ENCODE peak calls at places on chromosomes 1 and 21, in six cellular contexts. One of them, this sample, is unnamed.

GRCh38 chr21:37863842-37864241 is 52.4 kb downstream of the KCNJ6 start:
- DNase-seq in left lung: peak; percentile 62
- DNase-seq in fibroblast of lung: peak; percentile 87
- DNase-seq in hepatocyte: peak; percentile 43
- DNase-seq in OCI-LY7: no peak
- DNase-seq in pancreas: no peak
- DNase-seq in this sample: no peak

GRCh38 chr1:76075877-76076276 is 1.3 kb downstream of the ST6GALNAC3 start:
- DNase-seq in left lung: no peak
- DNase-seq in fibroblast of lung: peak; percentile 68
- DNase-seq in hepatocyte: no peak
- DNase-seq in OCI-LY7: peak; percentile 16
- DNase-seq in pancreas: no peak
- DNase-seq in this sample: no peak

GRCh38 chr1:207619833-207620572 is 24.9 kb upstream of the CR1L start:
- DNase-seq in left lung: no peak
- DNase-seq in fibroblast of lung: peak; percentile 73
- DNase-seq in hepatocyte: peak; percentile 73
- DNase-seq in OCI-LY7: peak; percentile 67
- DNase-seq in pancreas: peak; percentile 4
- DNase-seq in this sample: no peak

GRCh38 chr1:101081496-101082282 is 56.1 kb upstream of the DPH5 start:
- DNase-seq in left lung: no peak
- DNase-seq in fibroblast of lung: no peak
- DNase-seq in hepatocyte: no peak
- DNase-seq in OCI-LY7: no peak
- DNase-seq in pancreas: no peak
- DNase-seq in this sample: peak; percentile 26

GRCh38 chr1:24384251-24385090 is 29.1 kb downstream of the STPG1 start:
- DNase-seq in left lung: no peak
- DNase-seq in fibroblast of lung: peak; percentile 84
- DNase-seq in hepatocyte: no peak
- DNase-seq in OCI-LY7: no peak
- DNase-seq in pancreas: no peak
- DNase-seq in this sample: no peak

GRCh38 chr1:111192643-111193519 is 7.6 kb downstream of the DENND2D start:
- DNase-seq in left lung: no peak
- DNase-seq in fibroblast of lung: no peak
- DNase-seq in hepatocyte: no peak
- DNase-seq in OCI-LY7: no peak
- DNase-seq in pancreas: no peak
- DNase-seq in this sample: no peak

GRCh38 chr1:157356611-157357010 is 195.7 kb downstream of the FCRL5 start:
- DNase-seq in left lung: no peak
- DNase-seq in fibroblast of lung: no peak
- DNase-seq in hepatocyte: no peak
- DNase-seq in OCI-LY7: no peak
- DNase-seq in pancreas: no peak
- DNase-seq in this sample: no peak

GRCh38 chr1:107649023-107649422 is 316.0 kb downstream of the VAV3 start:
- DNase-seq in left lung: no peak
- DNase-seq in fibroblast of lung: peak; percentile 11
- DNase-seq in hepatocyte: peak; percentile 16
- DNase-seq in OCI-LY7: no peak
- DNase-seq in pancreas: no peak
- DNase-seq in this sample: no peak

GRCh38 chr1:169345500-169345899 is 22.1 kb downstream of the NME7 start:
- DNase-seq in left lung: no peak
- DNase-seq in fibroblast of lung: no peak
- DNase-seq in hepatocyte: peak; percentile 8
- DNase-seq in OCI-LY7: no peak
- DNase-seq in pancreas: no peak
- DNase-seq in this sample: no peak

GRCh38 chr21:25563399-25564116 is 43.7 kb downstream of the MRPL39 start:
- DNase-seq in left lung: no peak
- DNase-seq in fibroblast of lung: peak; percentile 53
- DNase-seq in hepatocyte: no peak
- DNase-seq in OCI-LY7: no peak
- DNase-seq in pancreas: no peak
- DNase-seq in this sample: peak; percentile 17

GRCh38 chr1:159005161-159005560 is 4.5 kb upstream of the IFI16 start:
- DNase-seq in left lung: no peak
- DNase-seq in fibroblast of lung: peak; percentile 17
- DNase-seq in hepatocyte: no peak
- DNase-seq in OCI-LY7: no peak
- DNase-seq in pancreas: no peak
- DNase-seq in this sample: no peak

GRCh38 chr1:99763956-99764355 is 2.5 kb downstream of the FRRS1 start:
- DNase-seq in left lung: no peak
- DNase-seq in fibroblast of lung: no peak
- DNase-seq in hepatocyte: no peak
- DNase-seq in OCI-LY7: no peak
- DNase-seq in pancreas: no peak
- DNase-seq in this sample: no peak

GRCh38 chr21:30408782-30409494 is 13.1 kb downstream of the KRTAP13-1 start:
- DNase-seq in left lung: peak; percentile 58
- DNase-seq in fibroblast of lung: peak; percentile 5
- DNase-seq in hepatocyte: peak; percentile 81
- DNase-seq in OCI-LY7: no peak
- DNase-seq in pancreas: peak; percentile 86
- DNase-seq in this sample: no peak

GRCh38 chr1:14944471-14944981 is 209.0 kb upstream of the TMEM51 start:
- DNase-seq in left lung: no peak
- DNase-seq in fibroblast of lung: no peak
- DNase-seq in hepatocyte: no peak
- DNase-seq in OCI-LY7: no peak
- DNase-seq in pancreas: no peak
- DNase-seq in this sample: no peak

GRCh38 chr21:29221259-29221744 is 77.4 kb upstream of the BACH1 start:
- DNase-seq in left lung: no peak
- DNase-seq in fibroblast of lung: peak; percentile 63
- DNase-seq in hepatocyte: no peak
- DNase-seq in OCI-LY7: no peak
- DNase-seq in pancreas: peak; percentile 23
- DNase-seq in this sample: no peak

GRCh38 chr1:156560585-156561163 is 11.7 kb downstream of the IQGAP3 start:
- DNase-seq in left lung: no peak
- DNase-seq in fibroblast of lung: no peak
- DNase-seq in hepatocyte: no peak
- DNase-seq in OCI-LY7: no peak
- DNase-seq in pancreas: no peak
- DNase-seq in this sample: no peak

GRCh38 chr1:161304927-161305871 is 4.6 kb downstream of the MPZ start:
- DNase-seq in left lung: peak; percentile 37
- DNase-seq in fibroblast of lung: no peak
- DNase-seq in hepatocyte: no peak
- DNase-seq in OCI-LY7: peak; percentile 10
- DNase-seq in pancreas: no peak
- DNase-seq in this sample: no peak

GRCh38 chr1:55420866-55421265 is 205.7 kb upstream of the USP24 start:
- DNase-seq in left lung: no peak
- DNase-seq in fibroblast of lung: peak; percentile 36
- DNase-seq in hepatocyte: no peak
- DNase-seq in OCI-LY7: no peak
- DNase-seq in pancreas: no peak
- DNase-seq in this sample: no peak

GRCh38 chr21:35414511-35415139 is 365.5 kb upstream of the RUNX1 start:
- DNase-seq in left lung: no peak
- DNase-seq in fibroblast of lung: no peak
- DNase-seq in hepatocyte: no peak
- DNase-seq in OCI-LY7: no peak
- DNase-seq in pancreas: no peak
- DNase-seq in this sample: no peak

GRCh38 chr1:113871597-113872113 is at the start of gene PTPN22:
- DNase-seq in left lung: peak; percentile 71
- DNase-seq in fibroblast of lung: peak; percentile 50
- DNase-seq in hepatocyte: no peak
- DNase-seq in OCI-LY7: peak; percentile 91
- DNase-seq in pancreas: no peak
- DNase-seq in this sample: peak; percentile 83

GRCh38 chr1:160708118-160708517 is 3.5 kb downstream of the CD48 start:
- DNase-seq in left lung: no peak
- DNase-seq in fibroblast of lung: no peak
- DNase-seq in hepatocyte: no peak
- DNase-seq in OCI-LY7: peak; percentile 46
- DNase-seq in pancreas: no peak
- DNase-seq in this sample: no peak

GRCh38 chr1:149937779-149938178 is 1.1 kb upstream of the MTMR11 start:
- DNase-seq in left lung: no peak
- DNase-seq in fibroblast of lung: no peak
- DNase-seq in hepatocyte: peak; percentile 25
- DNase-seq in OCI-LY7: no peak
- DNase-seq in pancreas: no peak
- DNase-seq in this sample: no peak

DNA sequence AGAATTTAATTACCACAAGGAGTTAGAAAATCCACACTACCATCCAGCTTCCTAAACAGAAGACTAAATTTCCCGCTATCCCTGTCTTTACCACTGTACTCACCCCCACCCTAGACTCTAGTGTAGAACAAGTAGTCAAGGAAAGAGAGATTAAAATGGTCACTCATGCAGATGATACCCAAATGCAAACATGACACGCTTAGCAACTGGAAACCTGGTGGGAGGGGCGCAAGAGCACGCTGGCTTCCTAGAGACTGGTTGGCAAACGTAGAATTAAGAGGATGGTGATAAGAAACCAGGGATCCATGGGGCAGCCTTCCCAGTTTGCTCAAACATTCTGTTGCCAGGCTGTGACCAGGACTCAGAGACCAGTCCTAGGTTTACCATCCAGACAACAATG is 9.9 kb upstream of the LDLRAD1 start:
- DNase-seq in left lung: no peak
- DNase-seq in fibroblast of lung: no peak
- DNase-seq in hepatocyte: peak; percentile 38
- DNase-seq in OCI-LY7: no peak
- DNase-seq in pancreas: no peak
- DNase-seq in this sample: no peak
- TF ChIP-seq CTCF in left lung: no peak
- TF ChIP-seq CTCF in fibroblast of lung: no peak
- TF ChIP-seq CTCF in hepatocyte: no peak
- TF ChIP-seq CTCF in OCI-LY7: no peak
- TF ChIP-seq CTCF in pancreas: no peak
- TF ChIP-seq CTCF in this sample: no peak

GRCh38 chr21:45105906-45106485 is 31.6 kb downstream of the ADARB1 start:
- DNase-seq in left lung: no peak
- DNase-seq in fibroblast of lung: no peak
- DNase-seq in hepatocyte: no peak
- DNase-seq in OCI-LY7: no peak
- DNase-seq in pancreas: no peak
- DNase-seq in this sample: no peak

GRCh38 chr21:45108808-45109800 is 34.7 kb downstream of the ADARB1 start:
- DNase-seq in left lung: no peak
- DNase-seq in fibroblast of lung: no peak
- DNase-seq in hepatocyte: no peak
- DNase-seq in OCI-LY7: no peak
- DNase-seq in pancreas: no peak
- DNase-seq in this sample: no peak

GRCh38 chr21:45109831-45110492 is 35.6 kb downstream of the ADARB1 start:
- DNase-seq in left lung: no peak
- DNase-seq in fibroblast of lung: no peak
- DNase-seq in hepatocyte: no peak
- DNase-seq in OCI-LY7: peak; percentile 95
- DNase-seq in pancreas: no peak
- DNase-seq in this sample: no peak

GRCh38 chr21:45110873-45111624 is 36.7 kb downstream of the ADARB1 start:
- DNase-seq in left lung: no peak
- DNase-seq in fibroblast of lung: no peak
- DNase-seq in hepatocyte: no peak
- DNase-seq in OCI-LY7: peak; percentile 57
- DNase-seq in pancreas: no peak
- DNase-seq in this sample: no peak

DNA sequence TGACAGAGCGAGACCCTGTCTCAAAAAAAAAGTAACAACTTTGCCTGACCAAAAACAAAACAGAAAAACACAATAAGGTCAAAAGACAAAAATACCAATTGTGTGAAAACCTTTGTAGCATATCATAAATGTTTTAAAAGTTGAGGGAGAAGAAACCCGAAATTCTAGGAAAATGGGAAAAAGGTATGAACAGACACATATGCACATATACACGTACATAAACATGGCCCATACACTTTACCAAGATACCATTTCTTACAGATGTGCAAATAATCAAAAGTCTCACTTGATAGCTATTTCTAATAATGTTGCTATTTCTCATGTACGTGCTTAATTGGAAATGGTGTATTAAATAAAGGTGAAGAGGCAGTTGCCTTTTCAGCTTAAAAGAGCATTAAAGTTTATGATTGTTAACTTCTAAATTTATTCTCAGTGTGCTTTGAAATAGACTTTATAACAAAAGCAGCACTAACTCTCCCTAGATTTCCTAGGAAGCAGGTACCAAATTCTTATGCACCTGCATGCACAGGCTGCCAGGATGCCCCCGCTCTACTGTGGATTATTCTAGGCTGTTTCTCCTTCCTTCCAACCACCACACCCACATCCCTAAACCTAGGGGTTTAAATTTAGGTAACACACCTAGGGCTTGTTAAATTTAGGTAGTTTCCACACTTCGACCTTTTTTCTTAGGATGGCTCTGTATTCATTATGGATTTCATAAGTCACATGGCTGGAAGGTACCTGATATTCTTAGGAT is 33.8 kb downstream of the ADARB1 start:
- DNase-seq in left lung: no peak
- DNase-seq in fibroblast of lung: no peak
- DNase-seq in hepatocyte: no peak
- DNase-seq in OCI-LY7: no peak
- DNase-seq in pancreas: no peak
- DNase-seq in this sample: no peak
- H3K4me1 ChIP-seq in left lung: no peaks in the 10 kb centered on the region
- H3K4me1 ChIP-seq in fibroblast of lung: no peaks in the 10 kb centered on the region
- H3K4me1 ChIP-seq in hepatocyte: peaks cover 6% of the 10 kb centered on the region
- H3K4me1 ChIP-seq in OCI-LY7: peaks cover 82% of the 10 kb centered on the region
- H3K4me1 ChIP-seq in pancreas: no peaks in the 10 kb centered on the region
- H3K4me1 ChIP-seq in this sample: peaks cover 47% of the 10 kb centered on the region

DNA sequence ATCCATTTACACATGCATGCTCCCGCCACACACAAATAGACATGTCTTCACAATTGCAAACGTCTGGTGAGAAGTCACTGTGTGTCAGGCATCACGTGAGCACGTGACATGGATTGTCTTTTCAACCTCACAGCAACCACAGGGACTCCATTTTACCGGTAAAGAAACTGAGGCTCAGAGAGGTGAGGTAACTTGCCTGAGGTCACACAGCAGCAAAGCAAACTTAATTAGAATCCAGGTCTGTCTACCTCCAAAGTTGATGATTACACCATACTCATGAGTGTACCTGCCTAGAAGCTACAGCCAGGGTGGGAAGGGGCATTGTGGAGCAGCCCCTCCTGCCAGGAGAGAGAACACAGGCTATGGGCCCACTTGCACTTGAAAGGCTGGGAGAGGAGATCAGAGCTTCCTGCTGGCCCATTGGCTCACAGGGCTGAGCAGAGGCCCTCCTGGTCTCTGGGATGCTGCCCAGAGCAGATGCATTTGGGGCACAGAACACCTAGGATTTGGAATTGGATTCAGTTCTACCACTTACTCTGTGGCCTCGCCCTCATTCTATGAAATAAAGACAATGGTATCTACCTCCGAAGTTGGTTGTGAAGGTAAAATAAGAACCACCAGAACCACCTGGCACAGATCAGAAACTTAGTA is 44.4 kb upstream of the SELENON start:
- DNase-seq in left lung: no peak
- DNase-seq in fibroblast of lung: no peak
- DNase-seq in hepatocyte: no peak
- DNase-seq in OCI-LY7: no peak
- DNase-seq in pancreas: no peak
- DNase-seq in this sample: no peak
- H3K27ac ChIP-seq in left lung: no peak overlapping the region
- H3K27ac ChIP-seq in fibroblast of lung: no peak overlapping the region
- H3K27ac ChIP-seq in hepatocyte: no peak overlapping the region
- H3K27ac ChIP-seq in OCI-LY7: no peak overlapping the region
- H3K27ac ChIP-seq in pancreas: no peak overlapping the region
- H3K27ac ChIP-seq in this sample: peak overlapping the region; percentile 2

GRCh38 chr1:43272576-43273571 is 3.1 kb downstream of the TMEM125 start:
- DNase-seq in left lung: no peak
- DNase-seq in fibroblast of lung: no peak
- DNase-seq in hepatocyte: no peak
- DNase-seq in OCI-LY7: no peak
- DNase-seq in pancreas: peak; percentile 3
- DNase-seq in this sample: no peak
- TF ChIP-seq CTCF in left lung: no peak
- TF ChIP-seq CTCF in fibroblast of lung: no peak
- TF ChIP-seq CTCF in hepatocyte: no peak
- TF ChIP-seq CTCF in OCI-LY7: no peak
- TF ChIP-seq CTCF in pancreas: no peak
- TF ChIP-seq CTCF in this sample: no peak